ENCODE peak calls at places on chromosome 6, in nine cellular contexts. One of them, this sample, is unnamed.
A peak's percentile ranks its signal among the peaks of the same experiment; 100 is the strongest.

GRCh38 chr6:96545882-96546281 is 17.0 kb upstream of the FHL5 start:
- DNase-seq in IMR-90: no peak
- DNase-seq in neural progenitor cell: no peak
- DNase-seq in sigmoid colon: no peak
- DNase-seq in breast epithelium: no peak
- DNase-seq in A673: no peak
- DNase-seq in tibial artery: no peak
- DNase-seq in HCT116: no peak
- DNase-seq in SK-N-SH: no peak
- DNase-seq in this sample: no peak

GRCh38 chr6:53481328-53481727 is 63.6 kb downstream of the GCLC start:
- DNase-seq in IMR-90: no peak
- DNase-seq in neural progenitor cell: no peak
- DNase-seq in sigmoid colon: no peak
- DNase-seq in breast epithelium: no peak
- DNase-seq in A673: no peak
- DNase-seq in tibial artery: no peak
- DNase-seq in HCT116: no peak
- DNase-seq in SK-N-SH: no peak
- DNase-seq in this sample: no peak

GRCh38 chr6:108835218-108835850 is 12.9 kb upstream of the ARMC2 start:
- DNase-seq in IMR-90: peak; percentile 72
- DNase-seq in neural progenitor cell: peak; percentile 87
- DNase-seq in sigmoid colon: peak; percentile 94
- DNase-seq in breast epithelium: peak; percentile 83
- DNase-seq in A673: peak; percentile 81
- DNase-seq in tibial artery: peak; percentile 90
- DNase-seq in HCT116: peak; percentile 67
- DNase-seq in SK-N-SH: peak; percentile 89
- DNase-seq in this sample: no peak

GRCh38 chr6:43779864-43780260 is 9.9 kb downstream of the VEGFA start:
- DNase-seq in IMR-90: no peak
- DNase-seq in neural progenitor cell: no peak
- DNase-seq in sigmoid colon: no peak
- DNase-seq in breast epithelium: peak; percentile 85
- DNase-seq in A673: no peak
- DNase-seq in tibial artery: no peak
- DNase-seq in HCT116: no peak
- DNase-seq in SK-N-SH: peak; percentile 61
- DNase-seq in this sample: no peak

GRCh38 chr6:45439459-45439858 is 61.7 kb upstream of the SUPT3H start:
- DNase-seq in IMR-90: no peak
- DNase-seq in neural progenitor cell: no peak
- DNase-seq in sigmoid colon: no peak
- DNase-seq in breast epithelium: no peak
- DNase-seq in A673: no peak
- DNase-seq in tibial artery: no peak
- DNase-seq in HCT116: no peak
- DNase-seq in SK-N-SH: no peak
- DNase-seq in this sample: no peak

GRCh38 chr6:157539900-157540752 is 159.1 kb downstream of the ZDHHC14 start:
- DNase-seq in IMR-90: no peak
- DNase-seq in neural progenitor cell: no peak
- DNase-seq in sigmoid colon: no peak
- DNase-seq in breast epithelium: no peak
- DNase-seq in A673: no peak
- DNase-seq in tibial artery: no peak
- DNase-seq in HCT116: no peak
- DNase-seq in SK-N-SH: no peak
- DNase-seq in this sample: no peak

GRCh38 chr6:166855416-166855815 is 100.9 kb downstream of the RNASET2 start:
- DNase-seq in IMR-90: no peak
- DNase-seq in neural progenitor cell: no peak
- DNase-seq in sigmoid colon: no peak
- DNase-seq in breast epithelium: no peak
- DNase-seq in A673: no peak
- DNase-seq in tibial artery: no peak
- DNase-seq in HCT116: no peak
- DNase-seq in SK-N-SH: no peak
- DNase-seq in this sample: no peak

GRCh38 chr6:136173519-136174507 is 76.3 kb downstream of the MTFR2 start:
- DNase-seq in IMR-90: peak; percentile 96
- DNase-seq in neural progenitor cell: no peak
- DNase-seq in sigmoid colon: no peak
- DNase-seq in breast epithelium: no peak
- DNase-seq in A673: peak; percentile 31
- DNase-seq in tibial artery: no peak
- DNase-seq in HCT116: no peak
- DNase-seq in SK-N-SH: peak; percentile 60
- DNase-seq in this sample: no peak

GRCh38 chr6:73579851-73580246 is 59.0 kb upstream of the EEF1A1 start:
- DNase-seq in IMR-90: peak; percentile 91
- DNase-seq in neural progenitor cell: no peak
- DNase-seq in sigmoid colon: no peak
- DNase-seq in breast epithelium: peak; percentile 30
- DNase-seq in A673: no peak
- DNase-seq in tibial artery: peak; percentile 26
- DNase-seq in HCT116: peak; percentile 62
- DNase-seq in SK-N-SH: no peak
- DNase-seq in this sample: no peak

GRCh38 chr6:47079638-47080037 is 37.5 kb upstream of the ADGRF1 start:
- DNase-seq in IMR-90: no peak
- DNase-seq in neural progenitor cell: no peak
- DNase-seq in sigmoid colon: no peak
- DNase-seq in breast epithelium: no peak
- DNase-seq in A673: peak; percentile 25
- DNase-seq in tibial artery: no peak
- DNase-seq in HCT116: no peak
- DNase-seq in SK-N-SH: no peak
- DNase-seq in this sample: no peak

GRCh38 chr6:2949536-2950083 is 21.8 kb downstream of the SERPINB6 start:
- DNase-seq in IMR-90: no peak
- DNase-seq in neural progenitor cell: no peak
- DNase-seq in sigmoid colon: no peak
- DNase-seq in breast epithelium: no peak
- DNase-seq in A673: no peak
- DNase-seq in tibial artery: no peak
- DNase-seq in HCT116: no peak
- DNase-seq in SK-N-SH: no peak
- DNase-seq in this sample: no peak

GRCh38 chr6:138403801-138404665 is at the start of gene HEBP2:
- DNase-seq in IMR-90: peak; percentile 65
- DNase-seq in neural progenitor cell: peak; percentile 98
- DNase-seq in sigmoid colon: peak; percentile 96
- DNase-seq in breast epithelium: peak; percentile 97
- DNase-seq in A673: peak; percentile 85
- DNase-seq in tibial artery: peak; percentile 94
- DNase-seq in HCT116: peak; percentile 89
- DNase-seq in SK-N-SH: peak; percentile 96
- DNase-seq in this sample: peak; percentile 97

DNA sequence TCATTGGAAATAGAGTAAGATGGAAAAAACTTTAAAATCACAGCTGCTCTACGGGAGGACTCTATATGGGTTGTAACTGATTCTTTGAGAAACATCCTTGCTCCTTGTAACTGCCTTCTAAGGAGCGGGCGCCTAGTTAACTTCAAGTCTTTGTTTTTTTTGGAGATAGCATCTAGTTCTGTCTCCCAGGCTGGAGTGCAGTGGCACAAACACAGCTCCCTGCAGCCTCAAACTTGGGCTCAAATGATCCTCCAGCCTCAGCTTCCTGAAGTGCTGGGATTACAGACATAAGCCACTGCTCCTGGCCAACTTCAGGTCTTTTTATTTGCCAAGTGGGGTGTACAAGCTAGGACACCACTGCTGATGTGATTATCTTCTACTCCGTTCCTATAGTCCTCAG is 506.4 kb upstream of the SOX4 start:
- DNase-seq in IMR-90: no peak
- DNase-seq in neural progenitor cell: no peak
- DNase-seq in sigmoid colon: no peak
- DNase-seq in breast epithelium: no peak
- DNase-seq in A673: no peak
- DNase-seq in tibial artery: no peak
- DNase-seq in HCT116: no peak
- DNase-seq in SK-N-SH: no peak
- DNase-seq in this sample: no peak
- H3K36me3 ChIP-seq in IMR-90: no peaks in the 10 kb centered on the region
- H3K36me3 ChIP-seq in neural progenitor cell: no peaks in the 10 kb centered on the region
- H3K36me3 ChIP-seq in sigmoid colon: no peaks in the 10 kb centered on the region
- H3K36me3 ChIP-seq in breast epithelium: no peaks in the 10 kb centered on the region
- H3K36me3 ChIP-seq in A673: no peaks in the 10 kb centered on the region
- H3K36me3 ChIP-seq in tibial artery: no peaks in the 10 kb centered on the region
- H3K36me3 ChIP-seq in HCT116: no peaks in the 10 kb centered on the region
- H3K36me3 ChIP-seq in SK-N-SH: peaks cover 5% of the 10 kb centered on the region
- H3K36me3 ChIP-seq in this sample: no peaks in the 10 kb centered on the region

DNA sequence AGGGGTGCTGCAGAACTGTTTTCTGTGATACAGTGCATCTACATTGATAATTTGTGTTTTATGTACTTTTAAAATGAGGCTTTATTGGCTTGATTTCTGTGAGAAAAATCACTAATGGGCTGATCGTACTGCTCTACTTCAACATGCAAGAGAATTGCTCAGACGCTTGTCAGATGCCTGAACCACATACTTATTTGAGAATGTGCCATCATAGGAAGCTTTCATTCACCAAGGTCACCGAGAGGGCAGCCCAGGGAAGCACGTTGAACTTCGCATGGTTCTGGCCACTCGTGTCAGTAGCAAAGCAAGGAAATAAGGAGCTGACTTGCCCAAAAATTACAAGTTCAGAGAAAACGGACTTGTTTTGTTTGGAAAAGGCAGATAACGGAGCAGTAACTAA is 168.5 kb upstream of the AKAP12 start:
- DNase-seq in IMR-90: peak; percentile 91
- DNase-seq in neural progenitor cell: no peak
- DNase-seq in sigmoid colon: peak; percentile 77
- DNase-seq in breast epithelium: no peak
- DNase-seq in A673: no peak
- DNase-seq in tibial artery: peak; percentile 70
- DNase-seq in HCT116: no peak
- DNase-seq in SK-N-SH: no peak
- DNase-seq in this sample: no peak
- H3K27ac ChIP-seq in IMR-90: peak overlapping the region; percentile 66
- H3K27ac ChIP-seq in neural progenitor cell: no peak overlapping the region
- H3K27ac ChIP-seq in sigmoid colon: peak overlapping the region; percentile 63
- H3K27ac ChIP-seq in breast epithelium: peak overlapping the region; percentile 9
- H3K27ac ChIP-seq in A673: no peak overlapping the region
- H3K27ac ChIP-seq in tibial artery: peak overlapping the region; percentile 69
- H3K27ac ChIP-seq in HCT116: peak overlapping the region; percentile 100
- H3K27ac ChIP-seq in SK-N-SH: peak overlapping the region; percentile 11
- H3K27ac ChIP-seq in this sample: no peak overlapping the region

GRCh38 chr6:161498881-161499280 is 225.0 kb upstream of the AGPAT4 start:
- DNase-seq in IMR-90: no peak
- DNase-seq in neural progenitor cell: no peak
- DNase-seq in sigmoid colon: no peak
- DNase-seq in breast epithelium: no peak
- DNase-seq in A673: no peak
- DNase-seq in tibial artery: no peak
- DNase-seq in HCT116: no peak
- DNase-seq in SK-N-SH: no peak
- DNase-seq in this sample: no peak

GRCh38 chr6:161493731-161494130 is 219.9 kb upstream of the AGPAT4 start:
- DNase-seq in IMR-90: no peak
- DNase-seq in neural progenitor cell: no peak
- DNase-seq in sigmoid colon: no peak
- DNase-seq in breast epithelium: no peak
- DNase-seq in A673: no peak
- DNase-seq in tibial artery: no peak
- DNase-seq in HCT116: no peak
- DNase-seq in SK-N-SH: no peak
- DNase-seq in this sample: no peak

GRCh38 chr6:161503570-161503969 is 229.7 kb upstream of the AGPAT4 start:
- DNase-seq in IMR-90: no peak
- DNase-seq in neural progenitor cell: no peak
- DNase-seq in sigmoid colon: no peak
- DNase-seq in breast epithelium: no peak
- DNase-seq in A673: no peak
- DNase-seq in tibial artery: no peak
- DNase-seq in HCT116: no peak
- DNase-seq in SK-N-SH: no peak
- DNase-seq in this sample: no peak

GRCh38 chr6:161496941-161497340 is 223.1 kb upstream of the AGPAT4 start:
- DNase-seq in IMR-90: no peak
- DNase-seq in neural progenitor cell: no peak
- DNase-seq in sigmoid colon: no peak
- DNase-seq in breast epithelium: no peak
- DNase-seq in A673: no peak
- DNase-seq in tibial artery: no peak
- DNase-seq in HCT116: no peak
- DNase-seq in SK-N-SH: no peak
- DNase-seq in this sample: no peak

GRCh38 chr6:161498359-161498758 is 224.5 kb upstream of the AGPAT4 start:
- DNase-seq in IMR-90: peak; percentile 61
- DNase-seq in neural progenitor cell: peak; percentile 84
- DNase-seq in sigmoid colon: no peak
- DNase-seq in breast epithelium: no peak
- DNase-seq in A673: peak; percentile 17
- DNase-seq in tibial artery: no peak
- DNase-seq in HCT116: peak; percentile 66
- DNase-seq in SK-N-SH: peak; percentile 41
- DNase-seq in this sample: no peak
- TF ChIP-seq CTCF in IMR-90: peak; percentile 45
- TF ChIP-seq CTCF in neural progenitor cell: peak; percentile 73
- TF ChIP-seq CTCF in sigmoid colon: no peak
- TF ChIP-seq CTCF in breast epithelium: no peak
- TF ChIP-seq CTCF in A673: no peak
- TF ChIP-seq CTCF in tibial artery: no peak
- TF ChIP-seq CTCF in HCT116: peak; percentile 67
- TF ChIP-seq CTCF in SK-N-SH: peak; percentile 61
- TF ChIP-seq CTCF in this sample: peak; percentile 86

GRCh38 chr6:87943191-87943590 is 104.5 kb upstream of the SPACA1 start:
- DNase-seq in IMR-90: no peak
- DNase-seq in neural progenitor cell: no peak
- DNase-seq in sigmoid colon: no peak
- DNase-seq in breast epithelium: no peak
- DNase-seq in A673: no peak
- DNase-seq in tibial artery: no peak
- DNase-seq in HCT116: no peak
- DNase-seq in SK-N-SH: no peak
- DNase-seq in this sample: no peak

GRCh38 chr6:87944541-87944954 is 103.1 kb upstream of the SPACA1 start:
- DNase-seq in IMR-90: peak; percentile 36
- DNase-seq in neural progenitor cell: peak; percentile 49
- DNase-seq in sigmoid colon: no peak
- DNase-seq in breast epithelium: peak; percentile 86
- DNase-seq in A673: no peak
- DNase-seq in tibial artery: peak; percentile 84
- DNase-seq in HCT116: no peak
- DNase-seq in SK-N-SH: peak; percentile 10
- DNase-seq in this sample: peak; percentile 85

GRCh38 chr6:87945181-87945580 is 102.5 kb upstream of the SPACA1 start:
- DNase-seq in IMR-90: no peak
- DNase-seq in neural progenitor cell: peak; percentile 59
- DNase-seq in sigmoid colon: no peak
- DNase-seq in breast epithelium: no peak
- DNase-seq in A673: no peak
- DNase-seq in tibial artery: no peak
- DNase-seq in HCT116: no peak
- DNase-seq in SK-N-SH: no peak
- DNase-seq in this sample: no peak

GRCh38 chr6:87939776-87940175 is 107.9 kb upstream of the SPACA1 start:
- DNase-seq in IMR-90: no peak
- DNase-seq in neural progenitor cell: peak; percentile 51
- DNase-seq in sigmoid colon: no peak
- DNase-seq in breast epithelium: no peak
- DNase-seq in A673: no peak
- DNase-seq in tibial artery: no peak
- DNase-seq in HCT116: no peak
- DNase-seq in SK-N-SH: no peak
- DNase-seq in this sample: no peak

GRCh38 chr6:87941556-87942358 is 105.9 kb upstream of the SPACA1 start:
- DNase-seq in IMR-90: no peak
- DNase-seq in neural progenitor cell: no peak
- DNase-seq in sigmoid colon: no peak
- DNase-seq in breast epithelium: no peak
- DNase-seq in A673: no peak
- DNase-seq in tibial artery: no peak
- DNase-seq in HCT116: no peak
- DNase-seq in SK-N-SH: no peak
- DNase-seq in this sample: no peak
- H3K36me3 ChIP-seq in IMR-90: no peaks in the 10 kb centered on the region
- H3K36me3 ChIP-seq in neural progenitor cell: no peaks in the 10 kb centered on the region
- H3K36me3 ChIP-seq in sigmoid colon: no peaks in the 10 kb centered on the region
- H3K36me3 ChIP-seq in breast epithelium: no peaks in the 10 kb centered on the region
- H3K36me3 ChIP-seq in A673: no peaks in the 10 kb centered on the region
- H3K36me3 ChIP-seq in tibial artery: no peaks in the 10 kb centered on the region
- H3K36me3 ChIP-seq in HCT116: no peaks in the 10 kb centered on the region
- H3K36me3 ChIP-seq in SK-N-SH: no peaks in the 10 kb centered on the region
- H3K36me3 ChIP-seq in this sample: no peaks in the 10 kb centered on the region

This sample was measured in RWPE2.